ENCODE peak calls at places on chromosomes 16 and 17, in seven cellular contexts. P is central memory CD4-positive, alpha-beta T cell; K is NCI-H2107; W is nephron progenitor cell; E is EL; R is NCI-H2171 treated with DMSO at 0.1 percent for 48 hours; B is stimulated activated CD4-positive, alpha-beta T cell treated with anti-CD3 and anti-CD28 coated beads, TNF-alpha, amount 100 ng/mL, for 48 hours. A is an unnamed sample.

GRCh38 chr17:27810902-27811557 is 10.7 kb upstream of the NOS2 start:
- DNase-seq in P (no peak), K (no peak), W (no peak), E (peak), R (no peak), B (no peak), A (no peak)

GRCh38 chr16:2178321-2179106 is 17.9 kb downstream of the CASKIN1 start:
- DNase-seq in P (peak), K (no peak), W (peak), E (no peak), R (no peak), B (peak), A (no peak)

GRCh38 chr16:77951788-77952187 is 70.6 kb upstream of the CLEC3A start:
- DNase-seq in P (no peak), K (peak), W (no peak), E (no peak), R (peak), B (no peak), A (peak)

GRCh38 chr17:12438813-12439586 is 226.7 kb upstream of the MYOCD start:
- DNase-seq in P (no peak), K (no peak), W (peak), E (no peak), R (no peak), B (no peak), A (no peak)

GRCh38 chr17:1829579-1830257 is at the start of the genes RPA1 and SMYD4:
- DNase-seq in P (peak), K (peak), W (peak), E (peak), R (peak), B (peak), A (peak)

GRCh38 chr16:88831838-88832237 is 20.1 kb upstream of the APRT start:
- DNase-seq in P (no peak), K (no peak), W (no peak), E (no peak), R (no peak), B (no peak), A (no peak)

GRCh38 chr16:23014592-23014991 is 134.7 kb downstream of the USP31 start:
- DNase-seq in P (no peak), K (no peak), W (no peak), E (no peak), R (no peak), B (no peak), A (peak)

GRCh38 chr17:81636505-81637288 is at the start of the genes NPLOC4 and TSPAN10:
- DNase-seq in P (peak), K (peak), W (peak), E (peak), R (peak), B (peak), A (peak)

GRCh38 chr17:46822388-46822921 is 4.0 kb upstream of the WNT3 start:
- DNase-seq in P (no peak), K (no peak), W (no peak), E (no peak), R (peak), B (no peak), A (no peak)

GRCh38 chr17:76953926-76954325 is 85.7 kb downstream of the MGAT5B start:
- DNase-seq in P (no peak), K (no peak), W (no peak), E (no peak), R (peak), B (no peak), A (no peak)

GRCh38 chr17:66661411-66661843 is 173.5 kb upstream of the CACNG5 start:
- DNase-seq in P (no peak), K (peak), W (no peak), E (peak), R (no peak), B (no peak), A (no peak)

GRCh38 chr17:76515291-76515949 is 14.2 kb upstream of the RHBDF2 start:
- DNase-seq in P (peak), K (no peak), W (no peak), E (peak), R (no peak), B (peak), A (no peak)

GRCh38 chr16:10828851-10829331 is 10.3 kb upstream of the TVP23A start:
- DNase-seq in P (no peak), K (no peak), W (no peak), E (peak), R (no peak), B (no peak), A (no peak)

GRCh38 chr16:82033006-82033405 is 2.0 kb upstream of the HSD17B2 start:
- DNase-seq in P (no peak), K (no peak), W (no peak), E (no peak), R (no peak), B (no peak), A (no peak)

GRCh38 chr16:17345043-17345442 is 125.7 kb downstream of the XYLT1 start:
- DNase-seq in P (no peak), K (no peak), W (no peak), E (no peak), R (no peak), B (no peak), A (no peak)

GRCh38 chr16:81738831-81739496 is 40.1 kb upstream of the PLCG2 start:
- DNase-seq in P (no peak), K (no peak), W (no peak), E (no peak), R (peak), B (no peak), A (no peak)

GRCh38 chr17:29225388-29225787 is 21.3 kb upstream of the CRYBA1 start:
- DNase-seq in P (no peak), K (no peak), W (no peak), E (no peak), R (peak), B (no peak), A (no peak)

GRCh38 chr16:55488306-55488705 is 9.3 kb downstream of the MMP2 start:
- DNase-seq in P (no peak), K (no peak), W (no peak), E (no peak), R (no peak), B (no peak), A (no peak)

GRCh38 chr17:41717408-41718286 is 5.5 kb downstream of the GAST start:
- DNase-seq in P (no peak), K (no peak), W (no peak), E (peak), R (no peak), B (no peak), A (peak)

GRCh38 chr16:85390511-85391174 is 222.5 kb upstream of the GSE1 start:
- DNase-seq in P (no peak), K (no peak), W (peak), E (peak), R (peak), B (no peak), A (no peak)

GRCh38 chr16:84196727-84197486 is 6.0 kb downstream of the ADAD2 start:
- DNase-seq in P (no peak), K (no peak), W (no peak), E (no peak), R (no peak), B (no peak), A (no peak)

GRCh38 chr17:57501016-57501415 is 244.1 kb downstream of the CCDC182 start:
- DNase-seq in P (no peak), K (no peak), W (no peak), E (no peak), R (no peak), B (no peak), A (no peak)

GRCh38 chr17:45740553-45741330 is 43.4 kb upstream of the CRHR1 start:
- DNase-seq in P (no peak), K (peak), W (peak), E (peak), R (peak), B (no peak), A (peak)